ENCODE peak calls at places on chromosomes 11 and 22, in four cellular contexts. P, B, H and X are unnamed samples.

GRCh38 chr11:100863080-100863581 is 176.0 kb downstream of the ARHGAP42 start:
- DNase-seq in P (peak), B (peak), H (no peak), X (no peak)

GRCh38 chr22:41092023-41092817 is at the start of gene EP300:
- DNase-seq in P (no peak), B (peak), H (peak), X (peak)

GRCh38 chr11:93537022-93537421 is 6.2 kb downstream of the SMCO4 start:
- DNase-seq in P (no peak), B (no peak), H (no peak), X (no peak)

GRCh38 chr11:48307760-48308386 is 1.9 kb downstream of the OR4S1 start:
- DNase-seq in P (no peak), B (peak), H (peak), X (peak)

GRCh38 chr22:26606611-26607010 is 11.2 kb downstream of the CRYBB1 start:
- DNase-seq in P (no peak), B (peak), H (no peak), X (no peak)

GRCh38 chr11:46356911-46357482 is 9.7 kb downstream of the DGKZ start:
- DNase-seq in P (no peak), B (no peak), H (no peak), X (no peak)

GRCh38 chr11:17779861-17780594 is 45.4 kb downstream of the KCNC1 start:
- DNase-seq in P (no peak), B (no peak), H (no peak), X (no peak)

GRCh38 chr11:74713686-74714085 is 17.5 kb downstream of the CHRDL2 start:
- DNase-seq in P (no peak), B (no peak), H (no peak), X (no peak)

GRCh38 chr11:107182983-107183382 is 164.7 kb upstream of the GUCY1A2 start:
- DNase-seq in P (no peak), B (no peak), H (no peak), X (no peak)

GRCh38 chr11:63280920-63281319 is 37.5 kb upstream of the SLC22A25 start:
- DNase-seq in P (no peak), B (no peak), H (no peak), X (no peak)

GRCh38 chr22:43177479-43177878 is 9.5 kb downstream of the TTLL12 start:
- DNase-seq in P (no peak), B (no peak), H (no peak), X (no peak)

GRCh38 chr11:61749607-61750217 is 2.7 kb upstream of the MYRF start:
- DNase-seq in P (no peak), B (peak), H (peak), X (peak)

GRCh38 chr11:131064373-131064991 is 148.2 kb upstream of the SNX19 start:
- DNase-seq in P (peak), B (peak), H (peak), X (peak)

GRCh38 chr11:1755344-1756023 is 5.1 kb upstream of the IFITM10 start:
- DNase-seq in P (no peak), B (no peak), H (no peak), X (no peak)

GRCh38 chr22:17781319-17782031 is 7.2 kb upstream of the BID start:
- DNase-seq in P (peak), B (no peak), H (peak), X (no peak)

GRCh38 chr11:45252134-45252856 is 33.8 kb downstream of the SYT13 start:
- DNase-seq in P (no peak), B (peak), H (peak), X (peak)

GRCh38 chr11:124556828-124557227 is 13.0 kb upstream of the OR8A1 start:
- DNase-seq in P (no peak), B (no peak), H (no peak), X (no peak)

GRCh38 chr11:68255526-68255925 is 16.2 kb downstream of the C11orf24 start:
- DNase-seq in P (no peak), B (no peak), H (no peak), X (no peak)

GRCh38 chr11:22878604-22879003 is 18.3 kb upstream of the CCDC179 start:
- DNase-seq in P (no peak), B (no peak), H (no peak), X (no peak)

GRCh38 chr22:29146771-29147170 is 58.9 kb upstream of the EMID1 start:
- DNase-seq in P (no peak), B (no peak), H (no peak), X (no peak)

GRCh38 chr11:67674442-67674871 is at the start of gene ALDH3B2:
- DNase-seq in P (no peak), B (no peak), H (no peak), X (no peak)

GRCh38 chr11:126113515-126113957 is 50.9 kb upstream of the CDON start:
- DNase-seq in P (no peak), B (no peak), H (peak), X (no peak)

GRCh38 chr22:43014062-43014875 is 680 bp downstream of the PACSIN2 start:
- DNase-seq in P (no peak), B (peak), H (peak), X (peak)

GRCh38 chr11:120335596-120335927 is 651 bp upstream of the ARHGEF12 start:
- DNase-seq in P (no peak), B (no peak), H (no peak), X (peak)

GRCh38 chr11:130533871-130534270 is 85.4 kb downstream of the ADAMTS15 start:
- DNase-seq in P (no peak), B (no peak), H (no peak), X (no peak)

GRCh38 chr11:33391893-33392251 is 134.7 kb downstream of the HIPK3 start:
- DNase-seq in P (no peak), B (no peak), H (no peak), X (no peak)

GRCh38 chr11:69949327-69949726 is 128.8 kb upstream of the ANO1 start:
- DNase-seq in P (no peak), B (peak), H (peak), X (no peak)

GRCh38 chr11:95924414-95924760 is 480 bp upstream of the MTMR2 start:
- DNase-seq in P (no peak), B (no peak), H (peak), X (no peak)

GRCh38 chr11:37973926-37974325 is 1375.9 kb upstream of the RAG2 start:
- DNase-seq in P (no peak), B (no peak), H (no peak), X (no peak)
- TF ChIP-seq ATF2 in P (no peak), B (no peak), H (no peak), X (no peak)

DNA sequence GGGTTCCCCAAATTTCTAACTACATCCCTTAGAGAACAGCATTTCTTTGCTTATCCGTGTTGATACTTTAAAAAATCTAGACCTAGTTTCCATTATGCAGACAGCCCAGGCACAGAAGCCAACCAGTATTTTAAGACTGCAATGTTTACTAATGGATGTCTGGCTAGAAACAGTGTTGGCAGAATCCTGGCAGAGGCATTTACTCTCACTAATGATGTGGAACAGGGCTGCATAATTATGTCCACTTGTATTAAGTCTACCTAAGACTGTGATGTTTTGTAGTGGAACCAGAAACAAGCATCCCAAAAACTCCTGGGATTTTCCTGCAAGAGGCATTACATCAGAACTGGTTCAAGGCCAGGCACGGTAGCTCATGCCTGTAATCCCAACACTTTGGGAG is 50.2 kb upstream of the PICALM start:
- DNase-seq in P (no peak), B (no peak), H (no peak), X (no peak)
- TF ChIP-seq TCF7 in P (no peak), B (no peak), H (no peak), X (no peak)

DNA sequence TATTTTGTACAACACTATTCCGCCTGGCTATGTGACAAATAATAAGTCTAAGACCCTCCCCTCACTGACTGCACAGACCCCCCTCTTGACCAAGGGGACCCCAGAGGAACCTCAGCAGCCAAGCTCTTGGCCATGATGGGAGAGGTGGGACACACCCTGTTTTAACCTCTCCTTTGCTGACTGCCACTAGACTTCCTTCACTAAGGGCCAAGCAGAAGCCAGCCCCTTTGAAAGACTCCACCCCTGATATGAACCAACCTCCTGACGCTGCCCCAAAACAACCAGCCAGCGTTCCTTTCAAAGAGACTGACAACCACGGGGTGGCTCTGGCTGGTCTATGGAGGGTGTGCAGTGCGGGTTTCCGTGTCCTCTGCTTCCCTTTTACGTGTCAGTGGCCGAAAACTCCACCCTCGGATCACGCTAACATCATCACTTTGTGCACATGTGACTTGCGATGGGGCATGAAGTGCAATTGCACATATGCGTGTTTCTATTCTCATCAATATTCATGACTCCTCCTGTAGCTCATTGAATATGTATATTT is 643.8 kb downstream of the TBC1D22A start:
- DNase-seq in P (no peak), B (no peak), H (no peak), X (no peak)
- TF ChIP-seq ATF2 in P (no peak), B (no peak), H (no peak), X (no peak)

GRCh38 chr11:128940156-128940555 is 2.5 kb downstream of the TP53AIP1 start:
- DNase-seq in P (no peak), B (no peak), H (no peak), X (no peak)
- TF ChIP-seq TCF7 in P (no peak), B (no peak), H (no peak), X (no peak)

DNA sequence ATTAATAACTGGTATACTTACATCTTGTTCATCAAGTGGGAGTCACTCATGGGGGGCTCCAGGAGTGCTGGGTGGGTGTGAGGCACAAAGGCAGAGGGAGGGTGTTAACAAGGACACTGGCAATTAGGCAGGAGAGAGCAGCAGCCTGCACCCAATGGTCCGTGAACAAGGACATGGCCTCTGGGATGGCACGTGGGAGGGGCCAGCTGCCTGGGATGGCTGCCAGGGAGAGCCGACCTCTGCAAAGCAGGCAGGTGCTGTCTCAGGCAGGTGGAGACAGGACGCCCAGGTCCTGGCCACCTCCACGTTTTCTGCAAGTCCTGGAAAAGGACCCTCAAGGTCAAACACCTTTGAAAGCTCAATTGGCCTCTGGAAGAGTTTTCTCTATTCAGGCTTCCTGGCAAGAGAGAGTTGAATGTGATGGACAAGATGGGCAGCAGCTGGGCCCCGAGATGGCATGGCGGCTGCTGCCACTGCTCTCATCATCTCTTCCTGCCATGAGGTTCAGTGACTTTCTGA is 257.1 kb downstream of the BUD13 start:
- DNase-seq in P (no peak), B (no peak), H (no peak), X (no peak)
- TF ChIP-seq ATF2 in P (no peak), B (no peak), H (no peak), X (no peak)

DNA sequence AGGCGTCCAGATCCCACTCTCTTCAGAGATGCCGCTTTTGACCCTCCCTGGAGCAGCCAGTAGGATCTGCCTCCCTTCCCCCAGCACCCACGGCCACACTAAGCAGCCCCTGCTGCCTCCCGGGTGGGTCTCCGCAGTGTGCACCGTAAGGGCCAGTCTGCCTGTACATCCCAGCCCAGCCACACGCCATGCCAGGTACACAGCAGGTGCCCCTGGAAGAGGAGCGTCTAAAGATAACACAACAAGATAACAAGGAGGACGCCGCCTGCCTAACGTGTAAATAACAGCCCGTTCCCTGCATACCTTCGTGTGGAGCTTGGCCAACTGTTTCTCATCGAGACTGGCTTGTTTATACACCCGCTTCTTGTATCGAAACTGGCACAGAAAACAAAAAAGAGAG is 139.4 kb downstream of the SHANK2 start:
- DNase-seq in P (no peak), B (no peak), H (no peak), X (no peak)
- TF ChIP-seq TCF7 in P (no peak), B (no peak), H (no peak), X (no peak)

DNA sequence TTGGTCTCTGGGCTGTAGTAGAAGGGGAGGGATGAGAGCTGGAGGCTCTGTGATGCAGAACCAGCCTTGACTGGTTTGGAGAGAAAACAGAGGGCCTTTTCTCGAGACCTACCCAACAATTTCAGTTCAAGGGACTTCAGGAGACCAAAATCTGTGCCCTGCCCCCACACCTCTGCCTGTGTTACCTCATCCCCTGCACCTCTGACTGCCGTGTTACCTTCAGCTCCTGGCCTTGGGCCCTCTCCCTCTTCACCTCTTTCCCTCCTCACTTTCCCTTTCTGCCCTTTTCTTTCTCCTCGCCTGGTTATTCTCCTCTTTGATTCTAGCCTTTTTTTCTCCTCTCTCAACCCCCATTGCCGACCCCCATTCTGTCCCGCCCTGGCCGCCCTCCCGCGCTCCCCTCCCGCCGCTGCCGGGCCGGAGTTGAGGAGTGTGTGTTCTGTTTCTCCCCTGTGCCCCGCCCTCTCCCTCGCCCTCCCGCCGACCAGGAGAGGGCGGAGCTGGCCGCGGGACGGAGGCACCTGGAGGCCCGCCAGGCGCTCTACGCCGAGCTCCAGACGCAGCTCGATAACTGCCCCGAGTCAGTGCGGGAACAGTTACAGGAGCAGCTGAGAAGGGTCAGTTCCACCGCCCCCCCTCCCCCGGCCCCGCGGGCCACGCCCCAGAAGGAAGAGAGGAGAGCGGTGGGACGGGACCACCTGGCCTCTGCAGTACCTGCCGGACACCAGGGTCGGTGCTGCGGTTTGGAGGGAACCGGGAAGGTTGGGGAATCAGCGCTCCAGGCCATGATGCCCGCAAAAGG is 27.2 kb downstream of the PHLDB1 start:
- DNase-seq in P (no peak), B (peak), H (peak), X (peak)
- TF ChIP-seq ATF2 in P (no peak), B (no peak), H (no peak), X (no peak)